ENCODE peak calls at places on chromosomes 7 and 10, in ten cellular contexts. One of them, this sample, is unnamed.

GRCh38 chr7:16759840-16760239 is 6.3 kb downstream of the TSPAN13 start:
- ATAC-seq in right lobe of liver: no peak
- ATAC-seq in activated naive CD4-positive, alpha-beta T cell treated with anti-CD3 and anti-CD28 coated beads, Interleukin-2, amount 50 U/mL, for 72 hours: peak
- ATAC-seq in upper lobe of right lung: no peak
- ATAC-seq in lower lobe of right lung: no peak
- ATAC-seq in heart left ventricle: no peak
- ATAC-seq in activated T-cell treated with anti-CD3 and anti-CD28 coated beads, Interleukin-2, amount 50 U/mL, for 4 hours: peak
- ATAC-seq in right cardiac atrium: no peak
- ATAC-seq in pancreas: no peak
- ATAC-seq in effector memory CD8-positive, alpha-beta T cell: no peak
- ATAC-seq in this sample: peak

GRCh38 chr10:77811831-77812430 is 114.6 kb downstream of the DLG5 start:
- ATAC-seq in right lobe of liver: no peak
- ATAC-seq in activated naive CD4-positive, alpha-beta T cell treated with anti-CD3 and anti-CD28 coated beads, Interleukin-2, amount 50 U/mL, for 72 hours: no peak
- ATAC-seq in upper lobe of right lung: no peak
- ATAC-seq in lower lobe of right lung: no peak
- ATAC-seq in heart left ventricle: no peak
- ATAC-seq in activated T-cell treated with anti-CD3 and anti-CD28 coated beads, Interleukin-2, amount 50 U/mL, for 4 hours: no peak
- ATAC-seq in right cardiac atrium: no peak
- ATAC-seq in pancreas: no peak
- ATAC-seq in effector memory CD8-positive, alpha-beta T cell: no peak
- ATAC-seq in this sample: no peak

GRCh38 chr7:43582503-43583423 is at the start of gene STK17A:
- ATAC-seq in right lobe of liver: peak
- ATAC-seq in activated naive CD4-positive, alpha-beta T cell treated with anti-CD3 and anti-CD28 coated beads, Interleukin-2, amount 50 U/mL, for 72 hours: peak
- ATAC-seq in upper lobe of right lung: peak
- ATAC-seq in lower lobe of right lung: peak
- ATAC-seq in heart left ventricle: peak
- ATAC-seq in activated T-cell treated with anti-CD3 and anti-CD28 coated beads, Interleukin-2, amount 50 U/mL, for 4 hours: peak
- ATAC-seq in right cardiac atrium: peak
- ATAC-seq in pancreas: peak
- ATAC-seq in effector memory CD8-positive, alpha-beta T cell: peak
- ATAC-seq in this sample: peak

GRCh38 chr10:28386508-28386868 is 83.6 kb upstream of the MPP7 start:
- ATAC-seq in right lobe of liver: no peak
- ATAC-seq in activated naive CD4-positive, alpha-beta T cell treated with anti-CD3 and anti-CD28 coated beads, Interleukin-2, amount 50 U/mL, for 72 hours: no peak
- ATAC-seq in upper lobe of right lung: no peak
- ATAC-seq in lower lobe of right lung: no peak
- ATAC-seq in heart left ventricle: no peak
- ATAC-seq in activated T-cell treated with anti-CD3 and anti-CD28 coated beads, Interleukin-2, amount 50 U/mL, for 4 hours: no peak
- ATAC-seq in right cardiac atrium: no peak
- ATAC-seq in pancreas: no peak
- ATAC-seq in effector memory CD8-positive, alpha-beta T cell: no peak
- ATAC-seq in this sample: no peak

GRCh38 chr7:106775552-106775936 is 89.5 kb upstream of the PIK3CG start:
- ATAC-seq in right lobe of liver: no peak
- ATAC-seq in activated naive CD4-positive, alpha-beta T cell treated with anti-CD3 and anti-CD28 coated beads, Interleukin-2, amount 50 U/mL, for 72 hours: peak
- ATAC-seq in upper lobe of right lung: peak
- ATAC-seq in lower lobe of right lung: no peak
- ATAC-seq in heart left ventricle: no peak
- ATAC-seq in activated T-cell treated with anti-CD3 and anti-CD28 coated beads, Interleukin-2, amount 50 U/mL, for 4 hours: no peak
- ATAC-seq in right cardiac atrium: no peak
- ATAC-seq in pancreas: no peak
- ATAC-seq in effector memory CD8-positive, alpha-beta T cell: no peak
- ATAC-seq in this sample: peak

GRCh38 chr7:90736968-90737939 is 141.1 kb downstream of the CDK14 start:
- ATAC-seq in right lobe of liver: no peak
- ATAC-seq in activated naive CD4-positive, alpha-beta T cell treated with anti-CD3 and anti-CD28 coated beads, Interleukin-2, amount 50 U/mL, for 72 hours: peak
- ATAC-seq in upper lobe of right lung: no peak
- ATAC-seq in lower lobe of right lung: peak
- ATAC-seq in heart left ventricle: no peak
- ATAC-seq in activated T-cell treated with anti-CD3 and anti-CD28 coated beads, Interleukin-2, amount 50 U/mL, for 4 hours: peak
- ATAC-seq in right cardiac atrium: no peak
- ATAC-seq in pancreas: no peak
- ATAC-seq in effector memory CD8-positive, alpha-beta T cell: peak
- ATAC-seq in this sample: peak

GRCh38 chr10:96646251-96646740 is 59.5 kb upstream of the TM9SF3 start:
- ATAC-seq in right lobe of liver: peak
- ATAC-seq in activated naive CD4-positive, alpha-beta T cell treated with anti-CD3 and anti-CD28 coated beads, Interleukin-2, amount 50 U/mL, for 72 hours: peak
- ATAC-seq in upper lobe of right lung: no peak
- ATAC-seq in lower lobe of right lung: no peak
- ATAC-seq in heart left ventricle: no peak
- ATAC-seq in activated T-cell treated with anti-CD3 and anti-CD28 coated beads, Interleukin-2, amount 50 U/mL, for 4 hours: no peak
- ATAC-seq in right cardiac atrium: no peak
- ATAC-seq in pancreas: peak
- ATAC-seq in effector memory CD8-positive, alpha-beta T cell: no peak
- ATAC-seq in this sample: peak

GRCh38 chr10:114081911-114082583 is 38.4 kb downstream of the ADRB1 start:
- ATAC-seq in right lobe of liver: no peak
- ATAC-seq in activated naive CD4-positive, alpha-beta T cell treated with anti-CD3 and anti-CD28 coated beads, Interleukin-2, amount 50 U/mL, for 72 hours: no peak
- ATAC-seq in upper lobe of right lung: no peak
- ATAC-seq in lower lobe of right lung: no peak
- ATAC-seq in heart left ventricle: no peak
- ATAC-seq in activated T-cell treated with anti-CD3 and anti-CD28 coated beads, Interleukin-2, amount 50 U/mL, for 4 hours: no peak
- ATAC-seq in right cardiac atrium: no peak
- ATAC-seq in pancreas: peak
- ATAC-seq in effector memory CD8-positive, alpha-beta T cell: no peak
- ATAC-seq in this sample: no peak

GRCh38 chr7:113636727-113637421 is 281.9 kb downstream of the PPP1R3A start:
- ATAC-seq in right lobe of liver: no peak
- ATAC-seq in activated naive CD4-positive, alpha-beta T cell treated with anti-CD3 and anti-CD28 coated beads, Interleukin-2, amount 50 U/mL, for 72 hours: no peak
- ATAC-seq in upper lobe of right lung: no peak
- ATAC-seq in lower lobe of right lung: no peak
- ATAC-seq in heart left ventricle: no peak
- ATAC-seq in activated T-cell treated with anti-CD3 and anti-CD28 coated beads, Interleukin-2, amount 50 U/mL, for 4 hours: no peak
- ATAC-seq in right cardiac atrium: no peak
- ATAC-seq in pancreas: no peak
- ATAC-seq in effector memory CD8-positive, alpha-beta T cell: no peak
- ATAC-seq in this sample: no peak

GRCh38 chr10:133158756-133159610 is 1.0 kb upstream of the KNDC1 start:
- ATAC-seq in right lobe of liver: no peak
- ATAC-seq in activated naive CD4-positive, alpha-beta T cell treated with anti-CD3 and anti-CD28 coated beads, Interleukin-2, amount 50 U/mL, for 72 hours: no peak
- ATAC-seq in upper lobe of right lung: peak
- ATAC-seq in lower lobe of right lung: peak
- ATAC-seq in heart left ventricle: no peak
- ATAC-seq in activated T-cell treated with anti-CD3 and anti-CD28 coated beads, Interleukin-2, amount 50 U/mL, for 4 hours: no peak
- ATAC-seq in right cardiac atrium: no peak
- ATAC-seq in pancreas: peak
- ATAC-seq in effector memory CD8-positive, alpha-beta T cell: no peak
- ATAC-seq in this sample: no peak

GRCh38 chr7:117479480-117480224 is at the start of gene CFTR:
- ATAC-seq in right lobe of liver: peak
- ATAC-seq in activated naive CD4-positive, alpha-beta T cell treated with anti-CD3 and anti-CD28 coated beads, Interleukin-2, amount 50 U/mL, for 72 hours: no peak
- ATAC-seq in upper lobe of right lung: peak
- ATAC-seq in lower lobe of right lung: peak
- ATAC-seq in heart left ventricle: peak
- ATAC-seq in activated T-cell treated with anti-CD3 and anti-CD28 coated beads, Interleukin-2, amount 50 U/mL, for 4 hours: no peak
- ATAC-seq in right cardiac atrium: peak
- ATAC-seq in pancreas: peak
- ATAC-seq in effector memory CD8-positive, alpha-beta T cell: no peak
- ATAC-seq in this sample: no peak

GRCh38 chr7:32507416-32507815 is 12.1 kb downstream of the AVL9 start:
- ATAC-seq in right lobe of liver: no peak
- ATAC-seq in activated naive CD4-positive, alpha-beta T cell treated with anti-CD3 and anti-CD28 coated beads, Interleukin-2, amount 50 U/mL, for 72 hours: no peak
- ATAC-seq in upper lobe of right lung: no peak
- ATAC-seq in lower lobe of right lung: no peak
- ATAC-seq in heart left ventricle: no peak
- ATAC-seq in activated T-cell treated with anti-CD3 and anti-CD28 coated beads, Interleukin-2, amount 50 U/mL, for 4 hours: no peak
- ATAC-seq in right cardiac atrium: no peak
- ATAC-seq in pancreas: no peak
- ATAC-seq in effector memory CD8-positive, alpha-beta T cell: no peak
- ATAC-seq in this sample: no peak

GRCh38 chr10:114024876-114025609 is 18.6 kb upstream of the ADRB1 start:
- ATAC-seq in right lobe of liver: peak
- ATAC-seq in activated naive CD4-positive, alpha-beta T cell treated with anti-CD3 and anti-CD28 coated beads, Interleukin-2, amount 50 U/mL, for 72 hours: no peak
- ATAC-seq in upper lobe of right lung: peak
- ATAC-seq in lower lobe of right lung: peak
- ATAC-seq in heart left ventricle: no peak
- ATAC-seq in activated T-cell treated with anti-CD3 and anti-CD28 coated beads, Interleukin-2, amount 50 U/mL, for 4 hours: peak
- ATAC-seq in right cardiac atrium: no peak
- ATAC-seq in pancreas: peak
- ATAC-seq in effector memory CD8-positive, alpha-beta T cell: peak
- ATAC-seq in this sample: no peak

GRCh38 chr7:13179011-13179574 is 491.7 kb downstream of the ARL4A start:
- ATAC-seq in right lobe of liver: peak
- ATAC-seq in activated naive CD4-positive, alpha-beta T cell treated with anti-CD3 and anti-CD28 coated beads, Interleukin-2, amount 50 U/mL, for 72 hours: no peak
- ATAC-seq in upper lobe of right lung: peak
- ATAC-seq in lower lobe of right lung: no peak
- ATAC-seq in heart left ventricle: peak
- ATAC-seq in activated T-cell treated with anti-CD3 and anti-CD28 coated beads, Interleukin-2, amount 50 U/mL, for 4 hours: no peak
- ATAC-seq in right cardiac atrium: peak
- ATAC-seq in pancreas: peak
- ATAC-seq in effector memory CD8-positive, alpha-beta T cell: no peak
- ATAC-seq in this sample: no peak

GRCh38 chr7:1510780-1511154 is 6.6 kb upstream of the INTS1 start:
- ATAC-seq in right lobe of liver: no peak
- ATAC-seq in activated naive CD4-positive, alpha-beta T cell treated with anti-CD3 and anti-CD28 coated beads, Interleukin-2, amount 50 U/mL, for 72 hours: no peak
- ATAC-seq in upper lobe of right lung: no peak
- ATAC-seq in lower lobe of right lung: no peak
- ATAC-seq in heart left ventricle: no peak
- ATAC-seq in activated T-cell treated with anti-CD3 and anti-CD28 coated beads, Interleukin-2, amount 50 U/mL, for 4 hours: no peak
- ATAC-seq in right cardiac atrium: no peak
- ATAC-seq in pancreas: no peak
- ATAC-seq in effector memory CD8-positive, alpha-beta T cell: no peak
- ATAC-seq in this sample: no peak